ENCODE peak calls at places on chromosomes 7 and 10, in four cellular contexts. F is stimulated activated CD8-positive, alpha-beta memory T cell treated with anti-CD3 and anti-CD28 coated beads, Interleukin-7, amount 100 ng/mL, for 1 hour; S is dermis microvascular lymphatic vessel endothelial cell; A is cardiac muscle cell. G is an unnamed sample.

GRCh38 chr10:102396251-102396650 is 746 bp downstream of the NFKB2 start:
- DNase-seq in F (no peak), S (no peak), A (no peak), G (no peak)

GRCh38 chr10:84059526-84059925 is 79.8 kb upstream of the GHITM start:
- DNase-seq in F (no peak), S (no peak), A (no peak), G (no peak)

GRCh38 chr7:101112233-101112632 is 14.7 kb upstream of the SERPINE1 start:
- DNase-seq in F (no peak), S (peak; percentile 99), A (no peak), G (peak; percentile 100)

GRCh38 chr7:112630565-112630964 is 149.8 kb downstream of the LSMEM1 start:
- DNase-seq in F (no peak), S (peak; percentile 62), A (no peak), G (peak; percentile 77)

GRCh38 chr10:30111340-30111980 is 52.1 kb upstream of the JCAD start:
- DNase-seq in F (no peak), S (peak; percentile 98), A (no peak), G (peak; percentile 98)

GRCh38 chr10:3402334-3402733 is 229.8 kb upstream of the PITRM1 start:
- DNase-seq in F (no peak), S (no peak), A (no peak), G (no peak)

GRCh38 chr10:4646546-4646945 is 179.5 kb upstream of the AKR1E2 start:
- DNase-seq in F (no peak), S (no peak), A (no peak), G (no peak)

GRCh38 chr10:23351914-23352313 is 7.3 kb upstream of the C10orf67 start:
- DNase-seq in F (no peak), S (no peak), A (no peak), G (no peak)

GRCh38 chr10:6755891-6756460 is 175.9 kb upstream of the PRKCQ start:
- DNase-seq in F (no peak), S (peak; percentile 61), A (no peak), G (no peak)

GRCh38 chr7:53656881-53657280 is 621.4 kb downstream of the POM121L12 start:
- DNase-seq in F (no peak), S (no peak), A (peak; percentile 20), G (no peak)

GRCh38 chr7:159056722-159057121 is 87.9 kb downstream of the VIPR2 start:
- DNase-seq in F (no peak), S (no peak), A (no peak), G (no peak)

GRCh38 chr7:90111-91063 is 102.0 kb upstream of the FAM20C start:
- DNase-seq in F (no peak), S (peak; percentile 26), A (no peak), G (peak; percentile 30)

GRCh38 chr7:40437498-40437897 is 302.7 kb downstream of the SUGCT start:
- DNase-seq in F (no peak), S (peak; percentile 74), A (no peak), G (peak; percentile 23)

GRCh38 chr7:139745330-139746143 is 32.3 kb downstream of the HIPK2 start:
- DNase-seq in F (no peak), S (no peak), A (no peak), G (no peak)